ENCODE peak calls at places on chromosome 21, in eight cellular contexts. One of them, this sample, is unnamed.

GRCh38 chr21:27555996-27556395 is 589.1 kb upstream of the ADAMTS5 start:
- DNase-seq in endothelial cell: no peak
- DNase-seq in HL-60: no peak
- DNase-seq in pancreas: no peak
- DNase-seq in AG04450: no peak
- DNase-seq in GM12865: no peak
- DNase-seq in tibial nerve: no peak
- DNase-seq in AG04449: no peak
- DNase-seq in this sample: no peak

GRCh38 chr21:38234395-38235142 is 22.2 kb upstream of the KCNJ15 start:
- DNase-seq in endothelial cell: no peak
- DNase-seq in HL-60: no peak
- DNase-seq in pancreas: no peak
- DNase-seq in AG04450: no peak
- DNase-seq in GM12865: no peak
- DNase-seq in tibial nerve: no peak
- DNase-seq in AG04449: no peak
- DNase-seq in this sample: no peak

GRCh38 chr21:42655797-42656770 is 2.7 kb downstream of the PDE9A start:
- DNase-seq in endothelial cell: no peak
- DNase-seq in HL-60: no peak
- DNase-seq in pancreas: peak; percentile 40
- DNase-seq in AG04450: no peak
- DNase-seq in GM12865: no peak
- DNase-seq in tibial nerve: no peak
- DNase-seq in AG04449: no peak
- DNase-seq in this sample: no peak

GRCh38 chr21:39137248-39138186 is 45.7 kb downstream of the PSMG1 start:
- DNase-seq in endothelial cell: no peak
- DNase-seq in HL-60: peak; percentile 9
- DNase-seq in pancreas: no peak
- DNase-seq in AG04450: no peak
- DNase-seq in GM12865: no peak
- DNase-seq in tibial nerve: no peak
- DNase-seq in AG04449: no peak
- DNase-seq in this sample: no peak

GRCh38 chr21:26170471-26171309 is at the start of gene APP:
- DNase-seq in endothelial cell: peak; percentile 92
- DNase-seq in HL-60: peak; percentile 75
- DNase-seq in pancreas: peak; percentile 93
- DNase-seq in AG04450: peak; percentile 43
- DNase-seq in GM12865: peak; percentile 89
- DNase-seq in tibial nerve: peak; percentile 79
- DNase-seq in AG04449: no peak
- DNase-seq in this sample: no peak

GRCh38 chr21:25670726-25671125 is 31.7 kb downstream of the JAM2 start:
- DNase-seq in endothelial cell: no peak
- DNase-seq in HL-60: no peak
- DNase-seq in pancreas: no peak
- DNase-seq in AG04450: peak; percentile 4
- DNase-seq in GM12865: no peak
- DNase-seq in tibial nerve: no peak
- DNase-seq in AG04449: no peak
- DNase-seq in this sample: peak; percentile 59

GRCh38 chr21:25385912-25386474 is 221.3 kb downstream of the MRPL39 start:
- DNase-seq in endothelial cell: peak; percentile 12
- DNase-seq in HL-60: no peak
- DNase-seq in pancreas: peak; percentile 76
- DNase-seq in AG04450: peak; percentile 47
- DNase-seq in GM12865: peak; percentile 67
- DNase-seq in tibial nerve: no peak
- DNase-seq in AG04449: no peak
- DNase-seq in this sample: peak; percentile 37

GRCh38 chr21:42395910-42396625 is at the start of gene TMPRSS3:
- DNase-seq in endothelial cell: no peak
- DNase-seq in HL-60: no peak
- DNase-seq in pancreas: no peak
- DNase-seq in AG04450: no peak
- DNase-seq in GM12865: no peak
- DNase-seq in tibial nerve: no peak
- DNase-seq in AG04449: no peak
- DNase-seq in this sample: no peak

GRCh38 chr21:35127851-35128250 is 78.7 kb upstream of the RUNX1 start:
- DNase-seq in endothelial cell: no peak
- DNase-seq in HL-60: no peak
- DNase-seq in pancreas: no peak
- DNase-seq in AG04450: no peak
- DNase-seq in GM12865: no peak
- DNase-seq in tibial nerve: no peak
- DNase-seq in AG04449: no peak
- DNase-seq in this sample: no peak

GRCh38 chr21:16323586-16323985 is 593.8 kb downstream of the USP25 start:
- DNase-seq in endothelial cell: no peak
- DNase-seq in HL-60: no peak
- DNase-seq in pancreas: no peak
- DNase-seq in AG04450: no peak
- DNase-seq in GM12865: no peak
- DNase-seq in tibial nerve: no peak
- DNase-seq in AG04449: peak; percentile 12
- DNase-seq in this sample: no peak

GRCh38 chr21:29092102-29092959 is 18.9 kb upstream of the CCT8 start:
- DNase-seq in endothelial cell: no peak
- DNase-seq in HL-60: no peak
- DNase-seq in pancreas: no peak
- DNase-seq in AG04450: no peak
- DNase-seq in GM12865: no peak
- DNase-seq in tibial nerve: no peak
- DNase-seq in AG04449: no peak
- DNase-seq in this sample: no peak

GRCh38 chr21:41295721-41296254 is 20.8 kb upstream of the FAM3B start:
- DNase-seq in endothelial cell: no peak
- DNase-seq in HL-60: no peak
- DNase-seq in pancreas: no peak
- DNase-seq in AG04450: no peak
- DNase-seq in GM12865: no peak
- DNase-seq in tibial nerve: no peak
- DNase-seq in AG04449: no peak
- DNase-seq in this sample: no peak

GRCh38 chr21:35223480-35224156 is 174.5 kb upstream of the RUNX1 start:
- DNase-seq in endothelial cell: no peak
- DNase-seq in HL-60: no peak
- DNase-seq in pancreas: no peak
- DNase-seq in AG04450: no peak
- DNase-seq in GM12865: no peak
- DNase-seq in tibial nerve: no peak
- DNase-seq in AG04449: no peak
- DNase-seq in this sample: no peak

GRCh38 chr21:29938968-29939858 is 583 bp downstream of the GRIK1 start:
- DNase-seq in endothelial cell: peak; percentile 38
- DNase-seq in HL-60: no peak
- DNase-seq in pancreas: peak; percentile 65
- DNase-seq in AG04450: no peak
- DNase-seq in GM12865: no peak
- DNase-seq in tibial nerve: no peak
- DNase-seq in AG04449: no peak
- DNase-seq in this sample: no peak

GRCh38 chr21:41222247-41223068 is 54.5 kb downstream of the BACE2 start:
- DNase-seq in endothelial cell: no peak
- DNase-seq in HL-60: no peak
- DNase-seq in pancreas: no peak
- DNase-seq in AG04450: no peak
- DNase-seq in GM12865: no peak
- DNase-seq in tibial nerve: no peak
- DNase-seq in AG04449: no peak
- DNase-seq in this sample: no peak

GRCh38 chr21:33770542-33770941 is 128.2 kb downstream of the ITSN1 start:
- DNase-seq in endothelial cell: no peak
- DNase-seq in HL-60: no peak
- DNase-seq in pancreas: no peak
- DNase-seq in AG04450: no peak
- DNase-seq in GM12865: no peak
- DNase-seq in tibial nerve: no peak
- DNase-seq in AG04449: no peak
- DNase-seq in this sample: no peak
- TF ChIP-seq CTCF in endothelial cell: no peak
- TF ChIP-seq CTCF in HL-60: no peak
- TF ChIP-seq CTCF in pancreas: no peak
- TF ChIP-seq CTCF in AG04450: no peak
- TF ChIP-seq CTCF in GM12865: no peak
- TF ChIP-seq CTCF in tibial nerve: no peak
- TF ChIP-seq CTCF in AG04449: no peak
- TF ChIP-seq CTCF in this sample: no peak

DNA sequence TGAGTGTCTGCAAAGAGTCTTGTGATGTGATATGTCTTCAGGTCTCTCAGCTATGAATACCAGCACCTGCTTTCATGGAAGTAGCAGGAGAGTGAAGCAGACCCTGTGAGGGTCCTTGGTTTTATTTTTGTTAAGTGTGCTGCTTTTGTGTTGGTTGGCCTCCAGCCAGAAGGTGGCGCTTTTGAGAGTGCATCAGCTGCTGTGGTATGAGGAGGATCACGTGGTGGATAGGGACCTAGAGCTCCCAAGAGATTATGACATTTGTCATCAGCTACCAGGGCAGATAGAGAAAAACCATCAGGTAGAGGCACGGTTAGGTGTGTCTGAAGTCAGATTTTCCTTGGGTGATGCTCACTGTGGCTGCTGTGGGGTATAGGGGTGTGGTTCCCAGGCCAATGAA is 1232.1 kb downstream of the MRPL39 start:
- DNase-seq in endothelial cell: peak; percentile 4
- DNase-seq in HL-60: peak; percentile 14
- DNase-seq in pancreas: no peak
- DNase-seq in AG04450: no peak
- DNase-seq in GM12865: peak; percentile 18
- DNase-seq in tibial nerve: no peak
- DNase-seq in AG04449: no peak
- DNase-seq in this sample: no peak
- TF ChIP-seq CTCF in endothelial cell: no peak
- TF ChIP-seq CTCF in HL-60: no peak
- TF ChIP-seq CTCF in pancreas: no peak
- TF ChIP-seq CTCF in AG04450: no peak
- TF ChIP-seq CTCF in GM12865: peak; percentile 11
- TF ChIP-seq CTCF in tibial nerve: no peak
- TF ChIP-seq CTCF in AG04449: no peak
- TF ChIP-seq CTCF in this sample: no peak

GRCh38 chr21:31181089-31181757 is 142.9 kb upstream of the KRTAP19-8 start:
- DNase-seq in endothelial cell: no peak
- DNase-seq in HL-60: no peak
- DNase-seq in pancreas: no peak
- DNase-seq in AG04450: no peak
- DNase-seq in GM12865: no peak
- DNase-seq in tibial nerve: no peak
- DNase-seq in AG04449: no peak
- DNase-seq in this sample: no peak

GRCh38 chr21:31184462-31184861 is 146.2 kb upstream of the KRTAP19-8 start:
- DNase-seq in endothelial cell: no peak
- DNase-seq in HL-60: no peak
- DNase-seq in pancreas: no peak
- DNase-seq in AG04450: no peak
- DNase-seq in GM12865: no peak
- DNase-seq in tibial nerve: no peak
- DNase-seq in AG04449: no peak
- DNase-seq in this sample: no peak

GRCh38 chr21:31182231-31183129 is 144.2 kb upstream of the KRTAP19-8 start:
- DNase-seq in endothelial cell: no peak
- DNase-seq in HL-60: no peak
- DNase-seq in pancreas: no peak
- DNase-seq in AG04450: no peak
- DNase-seq in GM12865: no peak
- DNase-seq in tibial nerve: no peak
- DNase-seq in AG04449: no peak
- DNase-seq in this sample: no peak

GRCh38 chr21:31176725-31177124 is 138.4 kb upstream of the KRTAP19-8 start:
- DNase-seq in endothelial cell: no peak
- DNase-seq in HL-60: no peak
- DNase-seq in pancreas: no peak
- DNase-seq in AG04450: no peak
- DNase-seq in GM12865: no peak
- DNase-seq in tibial nerve: no peak
- DNase-seq in AG04449: no peak
- DNase-seq in this sample: no peak

GRCh38 chr21:31180256-31181088 is 142.2 kb upstream of the KRTAP19-8 start:
- DNase-seq in endothelial cell: no peak
- DNase-seq in HL-60: peak; percentile 30
- DNase-seq in pancreas: no peak
- DNase-seq in AG04450: no peak
- DNase-seq in GM12865: peak; percentile 41
- DNase-seq in tibial nerve: no peak
- DNase-seq in AG04449: no peak
- DNase-seq in this sample: no peak
- TF ChIP-seq CTCF in endothelial cell: peak; percentile 52
- TF ChIP-seq CTCF in HL-60: peak; percentile 12
- TF ChIP-seq CTCF in pancreas: peak; percentile 23
- TF ChIP-seq CTCF in AG04450: peak; percentile 72
- TF ChIP-seq CTCF in GM12865: peak; percentile 34
- TF ChIP-seq CTCF in tibial nerve: peak; percentile 69
- TF ChIP-seq CTCF in AG04449: peak; percentile 46
- TF ChIP-seq CTCF in this sample: peak; percentile 53

GRCh38 chr21:36643374-36644250 is 55.3 kb upstream of the SIM2 start:
- DNase-seq in endothelial cell: no peak
- DNase-seq in HL-60: no peak
- DNase-seq in pancreas: no peak
- DNase-seq in AG04450: no peak
- DNase-seq in GM12865: no peak
- DNase-seq in tibial nerve: no peak
- DNase-seq in AG04449: no peak
- DNase-seq in this sample: no peak

GRCh38 chr21:36641346-36641745 is 57.6 kb upstream of the SIM2 start:
- DNase-seq in endothelial cell: no peak
- DNase-seq in HL-60: no peak
- DNase-seq in pancreas: no peak
- DNase-seq in AG04450: no peak
- DNase-seq in GM12865: no peak
- DNase-seq in tibial nerve: no peak
- DNase-seq in AG04449: no peak
- DNase-seq in this sample: no peak

GRCh38 chr21:36640260-36641244 is 58.4 kb upstream of the SIM2 start:
- DNase-seq in endothelial cell: no peak
- DNase-seq in HL-60: no peak
- DNase-seq in pancreas: no peak
- DNase-seq in AG04450: no peak
- DNase-seq in GM12865: no peak
- DNase-seq in tibial nerve: no peak
- DNase-seq in AG04449: no peak
- DNase-seq in this sample: no peak

GRCh38 chr21:36641886-36642285 is 57.0 kb upstream of the SIM2 start:
- DNase-seq in endothelial cell: no peak
- DNase-seq in HL-60: no peak
- DNase-seq in pancreas: no peak
- DNase-seq in AG04450: no peak
- DNase-seq in GM12865: no peak
- DNase-seq in tibial nerve: no peak
- DNase-seq in AG04449: no peak
- DNase-seq in this sample: no peak

DNA sequence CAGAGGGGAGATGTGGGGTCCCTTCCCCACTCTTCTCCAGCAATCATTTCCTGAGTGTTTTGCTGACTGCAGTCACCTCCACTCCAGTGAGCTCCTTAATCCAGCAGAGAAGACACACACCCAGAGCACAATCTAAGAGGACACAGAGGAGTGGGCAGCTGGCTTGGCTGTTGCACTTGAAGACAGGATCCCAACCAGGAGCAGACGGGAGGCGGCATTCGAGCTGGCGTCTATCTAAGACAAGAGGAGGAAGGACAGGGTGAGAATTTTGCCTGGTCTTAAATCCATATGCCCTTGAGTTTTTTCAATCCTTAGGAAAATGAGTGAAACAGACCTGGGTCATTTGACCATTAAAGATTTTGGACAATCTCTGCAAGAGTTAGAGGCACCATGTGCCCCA is 56.1 kb upstream of the SIM2 start:
- DNase-seq in endothelial cell: no peak
- DNase-seq in HL-60: no peak
- DNase-seq in pancreas: no peak
- DNase-seq in AG04450: no peak
- DNase-seq in GM12865: no peak
- DNase-seq in tibial nerve: no peak
- DNase-seq in AG04449: no peak
- DNase-seq in this sample: no peak
- TF ChIP-seq CTCF in endothelial cell: no peak
- TF ChIP-seq CTCF in HL-60: no peak
- TF ChIP-seq CTCF in pancreas: no peak
- TF ChIP-seq CTCF in AG04450: no peak
- TF ChIP-seq CTCF in GM12865: no peak
- TF ChIP-seq CTCF in tibial nerve: no peak
- TF ChIP-seq CTCF in AG04449: no peak
- TF ChIP-seq CTCF in this sample: no peak

This sample was measured in AG09319.